ENCODE peak calls at places on chromosomes 4 and X, in six cellular contexts. One of them, this sample, is unnamed.

GRCh38 chr4:107888237-107888636 is 43.1 kb upstream of the CYP2U1 start:
- DNase-seq in HepG2: no peak
- DNase-seq in GM12892: no peak
- DNase-seq in GM12878: no peak
- DNase-seq in K562: peak
- DNase-seq in H1: no peak
- DNase-seq in this sample: no peak

GRCh38 chr4:4659871-4660651 is 118.2 kb upstream of the STX18 start:
- DNase-seq in K562: peak
- DNase-seq in GM12892: no peak
- DNase-seq in GM12878: no peak
- DNase-seq in HepG2: no peak
- DNase-seq in H1: no peak
- DNase-seq in this sample: no peak

GRCh38 chr4:187972135-187972534 is 23.4 kb upstream of the ZFP42 start:
- DNase-seq in GM12892: no peak
- DNase-seq in GM12878: no peak
- DNase-seq in K562: no peak
- DNase-seq in HepG2: no peak
- DNase-seq in H1: no peak
- DNase-seq in this sample: no peak

GRCh38 chrX:153875391-153876111 is 10.4 kb downstream of the L1CAM start:
- DNase-seq in GM12878: no peak
- DNase-seq in HepG2: no peak
- DNase-seq in H1: peak
- DNase-seq in GM12892: peak
- DNase-seq in K562: peak
- DNase-seq in this sample: peak

GRCh38 chr4:139848043-139848442 is 182.4 kb downstream of the MGST2 start:
- DNase-seq in GM12878: no peak
- DNase-seq in K562: no peak
- DNase-seq in HepG2: no peak
- DNase-seq in H1: no peak
- DNase-seq in GM12892: no peak
- DNase-seq in this sample: no peak

GRCh38 chrX:43860646-43861370 is 21.4 kb downstream of the MAOB start:
- DNase-seq in K562: no peak
- DNase-seq in HepG2: peak
- DNase-seq in GM12878: no peak
- DNase-seq in H1: no peak
- DNase-seq in GM12892: no peak
- DNase-seq in this sample: no peak

GRCh38 chrX:133674726-133675470 is 259.6 kb upstream of the GPC4 start:
- DNase-seq in HepG2: peak
- DNase-seq in K562: no peak
- DNase-seq in H1: no peak
- DNase-seq in GM12892: no peak
- DNase-seq in GM12878: no peak
- DNase-seq in this sample: no peak

GRCh38 chr4:76943790-76944189 is 5.8 kb upstream of the SEPTIN11 start:
- DNase-seq in GM12878: no peak
- DNase-seq in H1: no peak
- DNase-seq in GM12892: no peak
- DNase-seq in HepG2: no peak
- DNase-seq in K562: peak
- DNase-seq in this sample: no peak

GRCh38 chrX:72349190-72349589 is 43.5 kb upstream of the CITED1 start:
- DNase-seq in GM12878: peak
- DNase-seq in HepG2: no peak
- DNase-seq in GM12892: peak
- DNase-seq in H1: no peak
- DNase-seq in K562: peak
- DNase-seq in this sample: peak

GRCh38 chrX:46777971-46778810 is 19.3 kb upstream of the SLC9A7 start:
- DNase-seq in HepG2: peak
- DNase-seq in GM12878: no peak
- DNase-seq in H1: no peak
- DNase-seq in GM12892: no peak
- DNase-seq in K562: no peak
- DNase-seq in this sample: no peak

GRCh38 chr4:1715002-1715761 is 3.1 kb upstream of the SLBP start:
- DNase-seq in K562: peak
- DNase-seq in HepG2: no peak
- DNase-seq in GM12892: no peak
- DNase-seq in H1: no peak
- DNase-seq in GM12878: no peak
- DNase-seq in this sample: no peak

GRCh38 chr4:61079427-61079826 is 120.7 kb upstream of the ADGRL3 start:
- DNase-seq in K562: no peak
- DNase-seq in H1: no peak
- DNase-seq in GM12892: no peak
- DNase-seq in HepG2: no peak
- DNase-seq in GM12878: no peak
- DNase-seq in this sample: no peak

GRCh38 chr4:7295917-7296660 is 103.8 kb downstream of the SORCS2 start:
- DNase-seq in GM12878: no peak
- DNase-seq in GM12892: no peak
- DNase-seq in H1: peak
- DNase-seq in HepG2: no peak
- DNase-seq in K562: peak
- DNase-seq in this sample: peak

GRCh38 chr4:124334119-124334518 is 378.4 kb downstream of the ANKRD50 start:
- DNase-seq in K562: peak
- DNase-seq in H1: no peak
- DNase-seq in GM12878: no peak
- DNase-seq in HepG2: peak
- DNase-seq in GM12892: no peak
- DNase-seq in this sample: no peak

GRCh38 chrX:140123446-140123845 is 158.1 kb upstream of the CXorf66 start:
- DNase-seq in HepG2: no peak
- DNase-seq in H1: peak
- DNase-seq in K562: peak
- DNase-seq in GM12892: no peak
- DNase-seq in GM12878: no peak
- DNase-seq in this sample: no peak

GRCh38 chr4:123750044-123750443 is 353.4 kb downstream of the SPRY1 start:
- DNase-seq in H1: no peak
- DNase-seq in GM12892: no peak
- DNase-seq in GM12878: no peak
- DNase-seq in K562: no peak
- DNase-seq in HepG2: peak
- DNase-seq in this sample: no peak

GRCh38 chr4:112646632-112647537 is 9.9 kb downstream of the LARP7 start:
- DNase-seq in GM12878: no peak
- DNase-seq in H1: no peak
- DNase-seq in HepG2: no peak
- DNase-seq in K562: no peak
- DNase-seq in GM12892: no peak
- DNase-seq in this sample: no peak

GRCh38 chr4:63302792-63303191 is 1106.5 kb downstream of the TECRL start:
- DNase-seq in H1: no peak
- DNase-seq in GM12878: no peak
- DNase-seq in HepG2: no peak
- DNase-seq in K562: no peak
- DNase-seq in GM12892: no peak
- DNase-seq in this sample: no peak

GRCh38 chr4:108322497-108322896 is 153.8 kb upstream of the LEF1 start:
- DNase-seq in K562: no peak
- DNase-seq in GM12892: no peak
- DNase-seq in HepG2: no peak
- DNase-seq in H1: no peak
- DNase-seq in GM12878: no peak
- DNase-seq in this sample: no peak

GRCh38 chrX:153820601-153821000 is 9.7 kb downstream of the PDZD4 start:
- DNase-seq in GM12892: no peak
- DNase-seq in GM12878: no peak
- DNase-seq in HepG2: no peak
- DNase-seq in K562: no peak
- DNase-seq in H1: no peak
- DNase-seq in this sample: no peak

GRCh38 chr4:73662709-73663546 is 42.7 kb upstream of the RASSF6 start:
- DNase-seq in H1: no peak
- DNase-seq in K562: peak
- DNase-seq in GM12878: no peak
- DNase-seq in GM12892: peak
- DNase-seq in HepG2: no peak
- DNase-seq in this sample: no peak

GRCh38 chr4:87268401-87268800 is 48.0 kb upstream of the KLHL8 start:
- DNase-seq in K562: no peak
- DNase-seq in GM12878: no peak
- DNase-seq in HepG2: no peak
- DNase-seq in GM12892: no peak
- DNase-seq in H1: no peak
- DNase-seq in this sample: no peak
- TF ChIP-seq TAF1 in K562: no peak
- TF ChIP-seq TAF1 in GM12878: no peak
- TF ChIP-seq TAF1 in HepG2: no peak
- TF ChIP-seq TAF1 in GM12892: no peak
- TF ChIP-seq TAF1 in H1: no peak
- TF ChIP-seq TAF1 in this sample: no peak

DNA sequence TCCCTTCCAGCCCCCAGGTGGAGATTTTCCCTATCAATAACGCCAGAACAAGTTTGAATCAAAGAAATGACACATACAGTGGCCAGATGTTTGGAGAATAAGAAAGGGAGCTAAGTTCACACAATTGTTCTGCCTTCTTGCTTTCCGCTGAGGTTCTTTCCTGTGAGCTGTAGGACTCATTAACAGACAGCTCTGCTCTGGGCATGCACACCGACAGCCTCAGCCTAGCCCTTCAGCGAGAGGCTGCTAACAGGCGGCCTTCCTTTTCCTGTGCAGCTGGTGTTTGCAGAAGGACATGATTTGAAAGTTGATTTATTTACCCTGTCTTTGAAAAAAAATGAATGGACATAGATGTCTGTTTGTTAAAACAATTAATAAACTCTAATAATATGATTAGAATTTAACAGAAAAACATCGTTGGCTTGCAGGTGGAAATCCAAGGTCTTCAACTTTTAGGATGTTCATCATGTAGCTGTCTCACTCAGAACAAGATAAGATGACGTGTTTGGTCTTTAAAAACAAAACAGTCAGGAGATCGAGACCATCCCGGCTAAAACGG is 183.3 kb downstream of the KDR start:
- DNase-seq in HepG2: no peak
- DNase-seq in GM12892: no peak
- DNase-seq in GM12878: no peak
- DNase-seq in H1: no peak
- DNase-seq in K562: no peak
- DNase-seq in this sample: no peak
- TF ChIP-seq TAF1 in HepG2: no peak
- TF ChIP-seq TAF1 in GM12892: no peak
- TF ChIP-seq TAF1 in GM12878: no peak
- TF ChIP-seq TAF1 in H1: no peak
- TF ChIP-seq TAF1 in K562: no peak
- TF ChIP-seq TAF1 in this sample: no peak

GRCh38 chr4:8707045-8707781 is 114.6 kb downstream of the CPZ start:
- DNase-seq in HepG2: no peak
- DNase-seq in GM12892: no peak
- DNase-seq in GM12878: no peak
- DNase-seq in K562: no peak
- DNase-seq in H1: peak
- DNase-seq in this sample: no peak

GRCh38 chr4:8706221-8707044 is 113.9 kb downstream of the CPZ start:
- DNase-seq in GM12878: no peak
- DNase-seq in GM12892: no peak
- DNase-seq in H1: peak
- DNase-seq in HepG2: no peak
- DNase-seq in K562: no peak
- DNase-seq in this sample: no peak

GRCh38 chr4:8703857-8704495 is 111.4 kb downstream of the CPZ start:
- DNase-seq in GM12878: no peak
- DNase-seq in K562: no peak
- DNase-seq in HepG2: no peak
- DNase-seq in H1: peak
- DNase-seq in GM12892: no peak
- DNase-seq in this sample: no peak

GRCh38 chr4:8704632-8705031 is 112.1 kb downstream of the CPZ start:
- DNase-seq in H1: peak
- DNase-seq in HepG2: no peak
- DNase-seq in GM12878: no peak
- DNase-seq in K562: no peak
- DNase-seq in GM12892: no peak
- DNase-seq in this sample: no peak

GRCh38 chr4:8705161-8706145 is 112.9 kb downstream of the CPZ start:
- DNase-seq in H1: peak
- DNase-seq in GM12892: no peak
- DNase-seq in HepG2: no peak
- DNase-seq in GM12878: no peak
- DNase-seq in K562: no peak
- DNase-seq in this sample: no peak
- TF ChIP-seq TAF1 in H1: no peak
- TF ChIP-seq TAF1 in GM12892: no peak
- TF ChIP-seq TAF1 in HepG2: no peak
- TF ChIP-seq TAF1 in GM12878: no peak
- TF ChIP-seq TAF1 in K562: no peak
- TF ChIP-seq TAF1 in this sample: no peak

DNA sequence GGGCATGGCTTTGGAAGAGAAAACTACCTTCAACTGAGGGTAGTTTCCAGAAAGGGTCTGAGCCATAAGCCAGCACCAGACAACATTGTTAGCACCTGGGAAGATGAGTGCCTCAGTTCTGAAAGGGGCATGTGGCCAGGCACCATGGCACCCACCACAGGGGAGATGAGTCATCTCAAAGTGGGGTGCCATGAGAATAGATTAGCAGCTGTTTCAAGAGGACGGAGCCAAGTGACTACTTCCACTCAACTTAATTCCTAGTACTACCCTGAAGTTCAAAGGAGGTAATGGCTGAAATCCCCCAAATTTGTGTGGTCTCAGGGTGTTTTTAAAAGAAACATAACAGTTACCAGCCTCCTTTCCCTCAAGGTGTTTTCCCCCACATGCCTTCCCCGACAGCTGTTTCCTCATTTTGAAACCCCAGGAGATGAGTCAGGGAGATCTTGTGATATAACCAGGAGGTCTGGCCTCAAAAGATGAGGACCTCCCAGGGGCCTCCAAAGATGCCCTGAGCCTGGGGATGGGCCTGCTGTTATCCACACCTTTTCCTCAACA is 27.8 kb upstream of the FTHL17 start:
- DNase-seq in GM12892: no peak
- DNase-seq in GM12878: peak
- DNase-seq in K562: no peak
- DNase-seq in H1: no peak
- DNase-seq in HepG2: no peak
- DNase-seq in this sample: no peak
- TF ChIP-seq TAF1 in GM12892: no peak
- TF ChIP-seq TAF1 in GM12878: no peak
- TF ChIP-seq TAF1 in K562: no peak
- TF ChIP-seq TAF1 in H1: no peak
- TF ChIP-seq TAF1 in HepG2: no peak
- TF ChIP-seq TAF1 in this sample: no peak